ENCODE peak calls at places on chromosomes 5 and 9, in seven cellular contexts. O, X, F, S, C, V and G are unnamed samples.

GRCh38 chr5:165616550-165617430 is 2111.4 kb downstream of the MAT2B start:
- DNase-seq in O (no peak), X (peak; percentile 40), F (peak; percentile 33), S (no peak), C (no peak), V (no peak), G (no peak)

GRCh38 chr9:125043631-125044030 is 99.7 kb downstream of the SCAI start:
- DNase-seq in O (no peak), X (no peak), F (no peak), S (no peak), C (no peak), V (no peak), G (no peak)

GRCh38 chr5:132016721-132017250 is 5.3 kb upstream of the ACSL6 start:
- DNase-seq in O (no peak), X (no peak), F (no peak), S (no peak), C (no peak), V (no peak), G (no peak)

GRCh38 chr9:38022995-38023394 is 46.0 kb downstream of the SHB start:
- DNase-seq in O (no peak), X (no peak), F (no peak), S (no peak), C (no peak), V (no peak), G (peak; percentile 59)

GRCh38 chr9:135075234-135076142 is 12.0 kb upstream of the OLFM1 start:
- DNase-seq in O (no peak), X (peak; percentile 92), F (peak; percentile 65), S (no peak), C (peak; percentile 76), V (no peak), G (no peak)

GRCh38 chr5:4941957-4942830 is 197.9 kb upstream of the ADAMTS16 start:
- DNase-seq in O (no peak), X (peak; percentile 93), F (peak; percentile 60), S (no peak), C (no peak), V (no peak), G (no peak)

GRCh38 chr9:35658894-35659220 is 765 bp downstream of the CCDC107 start:
- DNase-seq in O (no peak), X (no peak), F (no peak), S (no peak), C (no peak), V (no peak), G (peak; percentile 17)

GRCh38 chr5:43854697-43855292 is 251.8 kb downstream of the NNT start:
- DNase-seq in O (no peak), X (peak; percentile 18), F (no peak), S (no peak), C (no peak), V (no peak), G (no peak)

GRCh38 chr9:133186736-133187135 is 22.3 kb downstream of the OBP2B start:
- DNase-seq in O (no peak), X (no peak), F (no peak), S (no peak), C (no peak), V (no peak), G (no peak)

GRCh38 chr5:180021900-180022299 is 49.7 kb downstream of the RNF130 start:
- DNase-seq in O (no peak), X (peak; percentile 50), F (no peak), S (no peak), C (no peak), V (no peak), G (no peak)

GRCh38 chr9:113584728-113585442 is 121.4 kb downstream of the RGS3 start:
- DNase-seq in O (no peak), X (no peak), F (no peak), S (no peak), C (no peak), V (no peak), G (no peak)